ENCODE peak calls at places on chromosomes 3 and 15, in seven cellular contexts. O, S, U, T, C, E and H are unnamed samples.

GRCh38 chr15:100468265-100468664 is 60.5 kb downstream of the CERS3 start:
- DNase-seq in C (no peak), T (no peak), S (no peak), E (no peak), U (peak; percentile 41), O (no peak), H (no peak)

GRCh38 chr3:124745092-124745491 is 14.8 kb downstream of the UMPS start:
- DNase-seq in C (peak; percentile 25), E (no peak), O (no peak), U (no peak), S (no peak), T (no peak), H (no peak)

GRCh38 chr3:55329849-55330248 is 157.3 kb downstream of the WNT5A start:
- DNase-seq in C (peak; percentile 68), S (no peak), O (no peak), E (peak; percentile 68), U (peak; percentile 97), T (no peak), H (no peak)

GRCh38 chr15:48191574-48192225 is at the start of gene CTXN2:
- DNase-seq in U (peak; percentile 14), E (no peak), C (no peak), O (peak; percentile 60), S (no peak), T (peak; percentile 63), H (no peak)

GRCh38 chr3:12663311-12663935 is 494 bp downstream of the RAF1 start:
- DNase-seq in T (peak; percentile 51), E (no peak), O (no peak), C (peak; percentile 21), U (peak; percentile 57), S (no peak), H (no peak)

GRCh38 chr15:70347766-70348558 is 250.2 kb upstream of the TLE3 start:
- DNase-seq in C (no peak), E (no peak), U (no peak), S (no peak), O (no peak), T (no peak), H (no peak)

GRCh38 chr3:99929409-99930139 is 111.9 kb downstream of the CMSS1 start:
- DNase-seq in C (peak; percentile 84), O (no peak), T (no peak), S (no peak), U (peak; percentile 91), E (no peak), H (no peak)

GRCh38 chr3:27423463-27423862 is 54.3 kb upstream of the NEK10 start:
- DNase-seq in C (peak; percentile 21), E (no peak), U (peak; percentile 89), S (no peak), T (no peak), O (no peak), H (no peak)

GRCh38 chr3:127738192-127738840 is 65.6 kb downstream of the ABTB1 start:
- DNase-seq in T (no peak), C (peak; percentile 26), U (peak; percentile 53), S (no peak), O (no peak), E (peak; percentile 50), H (no peak)

GRCh38 chr15:57903626-57904025 is 161.9 kb downstream of the ALDH1A2 start:
- DNase-seq in E (no peak), U (no peak), T (no peak), C (no peak), S (no peak), O (no peak), H (no peak)

GRCh38 chr3:134809412-134810051 is 14.5 kb downstream of the EPHB1 start:
- DNase-seq in T (peak; percentile 72), S (no peak), U (no peak), O (peak; percentile 42), E (no peak), C (no peak), H (no peak)

GRCh38 chr3:27723803-27724458 is 1.8 kb upstream of the EOMES start:
- DNase-seq in C (no peak), O (peak; percentile 39), U (no peak), S (no peak), E (no peak), T (peak; percentile 52), H (no peak)

GRCh38 chr3:153063337-153063736 is 98.7 kb upstream of the RAP2B start:
- DNase-seq in S (no peak), T (no peak), O (no peak), C (no peak), U (no peak), E (no peak), H (no peak)

GRCh38 chr15:91522609-91523332 is 330.7 kb upstream of the SLCO3A1 start:
- DNase-seq in E (no peak), T (peak; percentile 20), S (no peak), O (peak; percentile 4), U (peak; percentile 59), C (peak; percentile 66), H (no peak)

GRCh38 chr15:53644681-53645080 is 114.8 kb downstream of the WDR72 start:
- DNase-seq in E (no peak), U (no peak), C (no peak), O (no peak), S (no peak), T (no peak), H (no peak)

GRCh38 chr15:57732526-57733331 is 26.2 kb downstream of the POLR2M start:
- DNase-seq in S (peak; percentile 79), O (peak; percentile 81), U (peak; percentile 45), T (peak; percentile 89), C (peak; percentile 45), E (no peak), H (no peak)

GRCh38 chr3:17640466-17640865 is 102.0 kb downstream of the TBC1D5 start:
- DNase-seq in C (peak; percentile 24), E (no peak), S (peak; percentile 26), T (no peak), U (peak; percentile 59), O (no peak), H (no peak)

GRCh38 chr3:136070953-136071949 is 105.7 kb downstream of the PPP2R3A start:
- DNase-seq in S (peak; percentile 35), U (peak; percentile 59), C (peak; percentile 9), O (no peak), T (peak; percentile 33), E (no peak), H (no peak)

GRCh38 chr15:37100109-37100873 is at the start of gene MEIS2:
- DNase-seq in T (peak; percentile 94), O (peak; percentile 94), E (peak; percentile 66), C (peak; percentile 87), U (peak; percentile 98), S (peak; percentile 87), H (no peak)

GRCh38 chr3:188369526-188369925 is 215.6 kb downstream of the LPP start:
- DNase-seq in O (no peak), U (no peak), S (peak; percentile 26), C (no peak), T (no peak), E (no peak), H (no peak)

GRCh38 chr15:50298340-50298739 is 32.8 kb upstream of the HDC start:
- DNase-seq in C (no peak), O (no peak), E (no peak), U (peak; percentile 17), S (no peak), T (no peak), H (no peak)

GRCh38 chr3:108342829-108343478 is 46.6 kb downstream of the HHLA2 start:
- DNase-seq in O (no peak), S (peak; percentile 70), T (no peak), E (no peak), C (peak; percentile 19), U (peak; percentile 84), H (no peak)

GRCh38 chr3:183618542-183618941 is 16.9 kb upstream of the KLHL24 start:
- DNase-seq in S (no peak), U (no peak), T (no peak), O (no peak), E (no peak), C (no peak), H (no peak)

GRCh38 chr3:112132088-112132487 is 960 bp downstream of the GCSAM start:
- DNase-seq in E (no peak), O (no peak), U (no peak), S (no peak), C (no peak), T (no peak), H (no peak)

GRCh38 chr3:112134335-112135124 is 1.5 kb upstream of the GCSAM start:
- DNase-seq in S (no peak), T (no peak), E (peak; percentile 67), U (peak; percentile 16), C (peak; percentile 33), O (no peak), H (no peak)

GRCh38 chr3:112132554-112132953 is 494 bp downstream of the GCSAM start:
- DNase-seq in S (no peak), T (no peak), E (no peak), C (no peak), O (no peak), U (no peak), H (no peak)

GRCh38 chr3:112133606-112134334 is 722 bp upstream of the GCSAM start:
- DNase-seq in E (no peak), S (no peak), U (no peak), O (no peak), C (no peak), T (no peak), H (no peak)

GRCh38 chr3:112132975-112133448 is at the start of gene GCSAM:
- DNase-seq in T (no peak), E (no peak), O (no peak), U (no peak), C (peak; percentile 81), S (no peak), H (no peak)
- H3K27ac ChIP-seq in T (no peak within 1 kb of the TSS), E (no peak within 1 kb of the TSS), O (no peak within 1 kb of the TSS), U (no peak within 1 kb of the TSS), C (no peak within 1 kb of the TSS), S (no peak within 1 kb of the TSS), H (no peak within 1 kb of the TSS)

GRCh38 chr3:47578691-47579632 is at the start of gene CSPG5:
- DNase-seq in U (no peak), E (no peak), O (peak; percentile 85), S (no peak), T (peak; percentile 59), C (no peak), H (no peak)
- TF ChIP-seq EZH2 in U (peak; percentile 84), E (no peak), O (peak; percentile 44), S (peak; percentile 88), T (no peak), C (no peak), H (no peak)

GRCh38 chr3:132418916-132419315 is 1.6 kb downstream of the DNAJC13 start:
- DNase-seq in C (no peak), S (peak; percentile 64), O (no peak), T (no peak), E (no peak), U (no peak), H (no peak)
- H3K27ac ChIP-seq in C (peak overlapping the region; percentile 88), S (peak overlapping the region; percentile 59), O (no peak overlapping the region), T (no peak overlapping the region), E (peak overlapping the region; percentile 81), U (peak overlapping the region; percentile 82), H (peak overlapping the region; percentile 54)

DNA sequence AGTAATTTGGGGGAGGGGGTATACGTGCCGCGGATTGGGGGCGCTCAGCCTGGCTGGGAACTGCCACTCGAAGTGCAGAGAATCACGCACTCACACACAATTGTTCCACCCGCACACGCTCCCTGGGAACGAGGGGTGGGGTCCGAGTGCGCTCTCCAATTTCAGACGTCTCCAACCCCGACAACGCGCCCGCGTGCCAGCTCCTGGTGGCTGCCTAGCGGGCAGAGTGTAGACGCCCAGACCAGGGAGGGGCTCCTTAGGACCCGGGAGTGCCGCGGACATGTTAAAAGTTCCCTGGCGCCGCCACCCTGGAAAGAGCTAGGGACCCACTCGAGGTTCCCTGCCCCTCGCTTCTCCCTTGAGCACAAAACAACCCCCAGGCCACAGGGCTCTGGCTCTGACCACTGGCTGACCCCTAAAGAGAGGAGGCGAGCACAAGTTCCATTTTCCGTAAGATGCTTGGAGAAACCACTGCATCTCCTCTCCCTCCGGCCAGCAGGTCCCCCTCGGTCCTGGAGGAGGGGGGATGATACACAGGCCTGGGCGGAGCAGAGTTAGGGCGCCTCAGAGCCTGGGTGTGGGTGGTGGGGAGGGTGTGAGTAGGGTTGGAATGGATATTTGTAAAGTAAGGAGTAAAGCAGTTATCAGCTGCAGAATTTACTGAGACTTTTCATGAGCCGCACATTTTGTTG is 897 bp upstream of the ANKRD63 start:
- DNase-seq in O (peak; percentile 53), C (no peak), U (no peak), E (no peak), S (no peak), T (peak; percentile 65), H (no peak)
- TF ChIP-seq EZH2 in O (peak; percentile 57), C (peak; percentile 3), U (no peak), E (no peak), S (no peak), T (peak; percentile 72), H (no peak)